ENCODE peak calls at places on chromosome 12, in five cellular contexts. B is GM18507; E is activated T-cell treated with anti-CD3 and anti-CD28 coated beads, Interleukin-2, amount 50 U/mL, for 72 hours; R is BJ; U is AG10803. N is an unnamed sample.

GRCh38 chr12:26017484-26018211 is 59.2 kb downstream of the RASSF8 start:
- DNase-seq in B (no peak), E (peak; percentile 23), R (no peak), U (no peak), N (no peak)

GRCh38 chr12:11344504-11344903 is 34.3 kb upstream of the PRB4 start:
- DNase-seq in B (no peak), E (no peak), R (no peak), U (no peak), N (no peak)

GRCh38 chr12:3032770-3033537 is 44.2 kb upstream of the TSPAN9 start:
- DNase-seq in B (no peak), E (no peak), R (no peak), U (no peak), N (no peak)

GRCh38 chr12:79706676-79707075 is 15.9 kb upstream of the PAWR start:
- DNase-seq in B (no peak), E (no peak), R (no peak), U (peak; percentile 20), N (no peak)

GRCh38 chr12:127619869-127620769 is 646.9 kb upstream of the TMEM132C start:
- DNase-seq in B (no peak), E (no peak), R (no peak), U (peak; percentile 1), N (no peak)

GRCh38 chr12:132151766-132152410 is 7.6 kb downstream of the NOC4L start:
- DNase-seq in B (no peak), E (no peak), R (no peak), U (no peak), N (no peak)

GRCh38 chr12:38905480-38906351 is at the start of gene CPNE8:
- DNase-seq in B (peak; percentile 22), E (peak; percentile 50), R (peak; percentile 24), U (peak; percentile 69), N (peak; percentile 48)

GRCh38 chr12:76820888-76821482 is 57.1 kb downstream of the ZDHHC17 start:
- DNase-seq in B (no peak), E (no peak), R (no peak), U (peak; percentile 46), N (no peak)

GRCh38 chr12:47977772-47978597 is 14.6 kb downstream of the TMEM106C start:
- DNase-seq in B (no peak), E (no peak), R (no peak), U (no peak), N (no peak)

GRCh38 chr12:42584539-42585174 is 4.9 kb downstream of the PRICKLE1 start:
- DNase-seq in B (no peak), E (no peak), R (no peak), U (no peak), N (no peak)

GRCh38 chr12:13097526-13097925 is 5.9 kb downstream of the GSG1 start:
- DNase-seq in B (no peak), E (no peak), R (no peak), U (peak; percentile 44), N (no peak)

GRCh38 chr12:80269953-80270552 is 170.7 kb downstream of the OTOGL start:
- DNase-seq in B (no peak), E (no peak), R (no peak), U (peak; percentile 48), N (no peak)

GRCh38 chr12:109597795-109598427 is 24.3 kb downstream of the MVK start:
- DNase-seq in B (peak; percentile 73), E (peak; percentile 59), R (no peak), U (peak; percentile 77), N (no peak)

GRCh38 chr12:108826115-108826806 is 31.1 kb downstream of the SSH1 start:
- DNase-seq in B (no peak), E (no peak), R (peak; percentile 95), U (peak; percentile 98), N (no peak)

GRCh38 chr12:88693837-88694445 is 113.7 kb upstream of the KITLG start:
- DNase-seq in B (no peak), E (no peak), R (no peak), U (no peak), N (no peak)

GRCh38 chr12:48824112-48824511 is 5.8 kb downstream of the CACNB3 start:
- DNase-seq in B (no peak), E (no peak), R (no peak), U (no peak), N (no peak)

GRCh38 chr12:128791395-128792322 is 32.1 kb downstream of the SLC15A4 start:
- DNase-seq in B (no peak), E (no peak), R (no peak), U (no peak), N (no peak)

GRCh38 chr12:95613021-95613420 is 61.7 kb upstream of the USP44 start:
- DNase-seq in B (no peak), E (no peak), R (no peak), U (no peak), N (no peak)

GRCh38 chr12:92133795-92134637 is 11.6 kb downstream of the BTG1 start:
- DNase-seq in B (no peak), E (peak; percentile 45), R (no peak), U (no peak), N (no peak)

GRCh38 chr12:93819048-93819491 is 141.9 kb downstream of the CRADD start:
- DNase-seq in B (no peak), E (no peak), R (no peak), U (peak; percentile 88), N (no peak)

GRCh38 chr12:52795694-52796428 is at the start of gene KRT3:
- DNase-seq in B (no peak), E (no peak), R (no peak), U (no peak), N (no peak)

GRCh38 chr12:57896437-57897201 is 44.7 kb upstream of the ATP23 start:
- DNase-seq in B (no peak), E (peak; percentile 22), R (no peak), U (peak; percentile 64), N (no peak)

GRCh38 chr12:109816870-109817269 is 16.3 kb downstream of the TRPV4 start:
- DNase-seq in B (no peak), E (no peak), R (no peak), U (no peak), N (no peak)

N was measured in GM12878.